ENCODE peak calls at places on chromosome 13, in eight cellular contexts. V is NCI-H774, E is neural crest cell, Y is tibial artery, B is NCI-H1417, X is sciatic nerve, M is cardiac muscle cell, P is kidney glomerular epithelial cell. H is an unnamed sample.

GRCh38 chr13:33119886-33120543 is 103.8 kb downstream of the KL start:
- DNase-seq in X (no peak), P (no peak), V (no peak), Y (no peak), B (no peak), E (no peak), M (no peak), H (no peak)

GRCh38 chr13:74015137-74015536 is 119.1 kb downstream of the KLF12 start:
- DNase-seq in V (no peak), E (no peak), Y (no peak), X (no peak), B (no peak), P (peak; percentile 1), M (peak; percentile 4), H (no peak)

GRCh38 chr13:73715910-73716257 is 418.3 kb downstream of the KLF12 start:
- DNase-seq in X (no peak), V (no peak), P (peak; percentile 35), E (no peak), Y (no peak), M (no peak), B (no peak), H (no peak)

GRCh38 chr13:27973956-27974662 is 5.0 kb upstream of the CDX2 start:
- DNase-seq in M (no peak), P (no peak), Y (no peak), X (no peak), V (no peak), E (no peak), B (no peak), H (no peak)

GRCh38 chr13:23899555-23899954 is 2.3 kb upstream of the C1QTNF9B start:
- DNase-seq in E (peak; percentile 36), X (no peak), P (peak; percentile 13), B (peak; percentile 2), Y (peak; percentile 29), V (no peak), M (peak; percentile 59), H (peak; percentile 43)

GRCh38 chr13:48662226-48662625 is 8.5 kb downstream of the CYSLTR2 start:
- DNase-seq in E (no peak), Y (no peak), P (no peak), M (no peak), V (no peak), B (no peak), X (no peak), H (no peak)

GRCh38 chr13:113209880-113210421 is 538 bp downstream of the CUL4A start:
- DNase-seq in P (peak; percentile 32), E (peak; percentile 40), X (peak; percentile 70), M (peak; percentile 59), Y (peak; percentile 43), V (peak; percentile 81), B (peak; percentile 88), H (peak; percentile 87)

GRCh38 chr13:99662678-99663077 is 161.4 kb downstream of the TM9SF2 start:
- DNase-seq in X (no peak), M (no peak), P (no peak), B (peak; percentile 70), V (no peak), E (no peak), Y (no peak), H (no peak)

GRCh38 chr13:31090921-31091624 is 70.6 kb downstream of the HSPH1 start:
- DNase-seq in Y (no peak), X (no peak), P (no peak), B (peak; percentile 20), M (peak; percentile 53), E (no peak), V (no peak), H (no peak)

GRCh38 chr13:43698743-43699142 is 88.0 kb downstream of the ENOX1 start:
- DNase-seq in X (no peak), P (no peak), V (no peak), E (no peak), B (no peak), Y (no peak), M (peak; percentile 69), H (no peak)

GRCh38 chr13:51999525-51999924 is 11.7 kb downstream of the ATP7B start:
- DNase-seq in M (peak; percentile 16), Y (no peak), X (no peak), E (no peak), P (peak; percentile 59), V (no peak), B (no peak), H (no peak)

GRCh38 chr13:32846020-32846451 is 170.2 kb upstream of the KL start:
- DNase-seq in X (no peak), Y (no peak), V (no peak), E (no peak), B (peak; percentile 43), P (no peak), M (no peak), H (no peak)